ENCODE peak calls at places on chromosome 3, in seven cellular contexts. B, V, U, A, C, F and E are unnamed samples.

GRCh38 chr3:45555666-45556065 is 38.9 kb upstream of the LIMD1 start:
- DNase-seq in B (no peak), V (no peak), U (no peak), A (no peak), C (no peak), F (no peak), E (no peak)

GRCh38 chr3:184015381-184016019 is 2.2 kb downstream of the ABCC5 start:
- DNase-seq in B (no peak), V (peak; percentile 41), U (no peak), A (no peak), C (no peak), F (peak; percentile 57), E (no peak)

GRCh38 chr3:167684389-167684993 is 30.7 kb upstream of the WDR49 start:
- DNase-seq in B (peak; percentile 72), V (peak; percentile 58), U (peak; percentile 59), A (no peak), C (no peak), F (peak; percentile 73), E (peak; percentile 75)

GRCh38 chr3:150409125-150409526 is 1.0 kb downstream of the TSC22D2 start:
- DNase-seq in B (no peak), V (no peak), U (no peak), A (no peak), C (no peak), F (no peak), E (no peak)

GRCh38 chr3:141266797-141267555 is 35.4 kb downstream of the PXYLP1 start:
- DNase-seq in B (no peak), V (no peak), U (no peak), A (no peak), C (no peak), F (no peak), E (no peak)

GRCh38 chr3:139338405-139338804 is 5.4 kb upstream of the MRPS22 start:
- DNase-seq in B (no peak), V (no peak), U (no peak), A (no peak), C (no peak), F (no peak), E (no peak)

GRCh38 chr3:57952208-57952631 is 56.0 kb upstream of the FLNB start:
- DNase-seq in B (peak; percentile 95), V (peak; percentile 96), U (no peak), A (peak; percentile 63), C (peak; percentile 79), F (peak; percentile 95), E (peak; percentile 85)

GRCh38 chr3:128383316-128384235 is 83.1 kb downstream of the DNAJB8 start:
- DNase-seq in B (peak; percentile 11), V (peak; percentile 44), U (no peak), A (no peak), C (no peak), F (peak; percentile 65), E (peak; percentile 54)

GRCh38 chr3:168162172-168162571 is 66.4 kb upstream of the GOLIM4 start:
- DNase-seq in B (no peak), V (peak; percentile 11), U (no peak), A (no peak), C (no peak), F (no peak), E (no peak)

GRCh38 chr3:50275160-50275995 is 3.5 kb upstream of the LSMEM2 start:
- DNase-seq in B (no peak), V (no peak), U (no peak), A (no peak), C (peak; percentile 68), F (no peak), E (no peak)

GRCh38 chr3:15007681-15008141 is 57.4 kb downstream of the MRPS25 start:
- DNase-seq in B (no peak), V (peak; percentile 97), U (no peak), A (no peak), C (no peak), F (peak; percentile 26), E (peak; percentile 62)

GRCh38 chr3:15011174-15011573 is 53.9 kb downstream of the MRPS25 start:
- DNase-seq in B (no peak), V (no peak), U (no peak), A (no peak), C (no peak), F (peak; percentile 22), E (peak; percentile 87)

GRCh38 chr3:15010664-15011063 is 54.5 kb downstream of the MRPS25 start:
- DNase-seq in B (no peak), V (peak; percentile 11), U (no peak), A (no peak), C (no peak), F (no peak), E (peak; percentile 70)

GRCh38 chr3:15014606-15015328 is 50.3 kb downstream of the MRPS25 start:
- DNase-seq in B (no peak), V (no peak), U (no peak), A (no peak), C (no peak), F (no peak), E (no peak)

DNA sequence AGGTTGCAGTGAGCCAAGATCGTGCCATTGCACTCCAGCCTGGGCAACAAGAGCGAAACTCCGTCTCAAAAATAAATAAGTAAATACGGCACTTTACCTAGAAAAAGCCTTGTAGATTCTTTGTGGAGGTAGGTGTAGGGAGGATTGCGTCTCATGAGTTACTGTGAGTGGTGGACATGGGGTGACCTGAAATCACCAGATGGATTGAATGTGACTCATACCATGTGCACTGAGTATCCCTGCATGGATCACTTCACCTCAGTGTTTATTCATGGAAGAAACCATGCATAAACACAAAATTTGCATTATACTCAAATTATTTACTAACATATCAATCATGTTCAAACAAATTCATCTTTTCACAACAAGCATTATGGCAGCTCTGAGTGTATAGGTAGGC is 56.0 kb downstream of the MRPS25 start:
- DNase-seq in B (no peak), V (peak; percentile 13), U (no peak), A (no peak), C (no peak), F (peak; percentile 26), E (no peak)
- H3K23ac ChIP-seq in B (no peak overlapping the region), V (no peak overlapping the region), U (no peak overlapping the region), A (no peak overlapping the region), C (no peak overlapping the region), F (no peak overlapping the region), E (no peak overlapping the region)

GRCh38 chr3:40971191-40972168 is 227.8 kb upstream of the CTNNB1 start:
- DNase-seq in B (peak; percentile 38), V (peak; percentile 86), U (no peak), A (no peak), C (no peak), F (peak; percentile 100), E (peak; percentile 72)
- H3K23ac ChIP-seq in B (no peak overlapping the region), V (no peak overlapping the region), U (no peak overlapping the region), A (no peak overlapping the region), C (no peak overlapping the region), F (peak overlapping the region; percentile 36), E (no peak overlapping the region)

GRCh38 chr3:5229414-5229813 is 41.9 kb downstream of the EDEM1 start:
- DNase-seq in B (no peak), V (no peak), U (no peak), A (no peak), C (no peak), F (no peak), E (no peak)
- H3K23ac ChIP-seq in B (no peak overlapping the region), V (no peak overlapping the region), U (no peak overlapping the region), A (no peak overlapping the region), C (no peak overlapping the region), F (no peak overlapping the region), E (no peak overlapping the region)

GRCh38 chr3:156816794-156817741 is 9.1 kb upstream of the LEKR1 start:
- DNase-seq in B (peak; percentile 91), V (peak; percentile 90), U (peak; percentile 85), A (peak; percentile 81), C (peak; percentile 93), F (peak; percentile 97), E (peak; percentile 94)
- H3K23ac ChIP-seq in B (no peak overlapping the region), V (peak overlapping the region; percentile 99), U (peak overlapping the region; percentile 94), A (no peak overlapping the region), C (no peak overlapping the region), F (peak overlapping the region; percentile 78), E (no peak overlapping the region)